ENCODE peak calls at places on chromosomes 3 and 15, in six cellular contexts. G is GM23338, M is keratinocyte, Y is GM23248, P is IMR-90, R is PC-3. L is an unnamed sample. For H4K20me1 and H3K36me3, the result is how much of the 10 kb centered on the place peaks cover.

GRCh38 chr15:94644433-94644832 is 413.1 kb downstream of the MCTP2 start:
- DNase-seq in G (no peak), M (no peak), Y (no peak), P (no peak), R (no peak), L (no peak)

GRCh38 chr15:42137461-42138261 is 18.8 kb downstream of the PLA2G4F start:
- DNase-seq in G (peak), M (no peak), Y (peak), P (peak), R (peak), L (peak)

GRCh38 chr3:23591374-23591773 is 214.4 kb upstream of the UBE2E1 start:
- DNase-seq in G (no peak), M (no peak), Y (no peak), P (no peak), R (no peak), L (no peak)

GRCh38 chr3:99967796-99968195 is 146.5 kb downstream of the FILIP1L start:
- DNase-seq in G (no peak), M (peak), Y (peak), P (peak), R (no peak), L (peak)

GRCh38 chr3:52015431-52016256 is 19.9 kb upstream of the RPL29 start:
- DNase-seq in G (no peak), M (no peak), Y (no peak), P (no peak), R (no peak), L (no peak)

GRCh38 chr3:177521305-177521704 is 324.0 kb upstream of the TBL1XR1 start:
- DNase-seq in G (peak), M (no peak), Y (no peak), P (no peak), R (peak), L (no peak)

GRCh38 chr15:90414408-90415028 is 26.5 kb downstream of the IQGAP1 start:
- DNase-seq in G (no peak), M (peak), Y (peak), P (peak), R (peak), L (peak)

GRCh38 chr15:57849332-57849731 is 142.8 kb downstream of the POLR2M start:
- DNase-seq in G (no peak), M (no peak), Y (peak), P (no peak), R (no peak), L (peak)

GRCh38 chr3:56456117-56456516 is 12.2 kb downstream of the ERC2 start:
- DNase-seq in G (no peak), M (no peak), Y (no peak), P (no peak), R (no peak), L (no peak)

GRCh38 chr15:74417230-74417629 is 16.5 kb downstream of the SEMA7A start:
- DNase-seq in G (no peak), M (no peak), Y (peak), P (peak), R (peak), L (peak)

GRCh38 chr3:127959873-127960272 is 44.8 kb downstream of the KBTBD12 start:
- DNase-seq in G (peak), M (no peak), Y (peak), P (peak), R (peak), L (peak)

GRCh38 chr3:64681827-64682226 is 6.0 kb downstream of the ADAMTS9 start:
- DNase-seq in G (peak), M (no peak), Y (no peak), P (no peak), R (no peak), L (no peak)

GRCh38 chr3:39962566-39962965 is 153.2 kb downstream of the MYRIP start:
- DNase-seq in G (no peak), M (no peak), Y (peak), P (no peak), R (no peak), L (peak)

GRCh38 chr3:101810023-101810415 is 31.0 kb downstream of the NXPE3 start:
- DNase-seq in G (no peak), M (no peak), Y (no peak), P (no peak), R (no peak), L (no peak)

GRCh38 chr3:67578416-67578815 is 76.0 kb downstream of the SUCLG2 start:
- DNase-seq in G (peak), M (no peak), Y (no peak), P (no peak), R (no peak), L (no peak)

GRCh38 chr15:22884344-22884743 is 45.9 kb downstream of the NIPA2 start:
- DNase-seq in G (peak), M (no peak), Y (no peak), P (no peak), R (no peak), L (no peak)

GRCh38 chr15:81809543-81809942 is 236.3 kb downstream of the MEX3B start:
- DNase-seq in G (peak), M (no peak), Y (peak), P (peak), R (peak), L (peak)

GRCh38 chr15:58331903-58332675 is 99.7 kb upstream of the LIPC start:
- DNase-seq in G (peak), M (peak), Y (peak), P (peak), R (peak), L (peak)

GRCh38 chr3:129052675-129053074 is 7.9 kb upstream of the GP9 start:
- DNase-seq in G (no peak), M (no peak), Y (no peak), P (no peak), R (no peak), L (no peak)

GRCh38 chr3:114194750-114195149 is 15.9 kb upstream of the DRD3 start:
- DNase-seq in G (no peak), M (no peak), Y (no peak), P (no peak), R (no peak), L (no peak)

GRCh38 chr15:85178366-85178765 is 196.7 kb downstream of the PDE8A start:
- DNase-seq in G (no peak), M (no peak), Y (no peak), P (no peak), R (no peak), L (no peak)

GRCh38 chr3:195198424-195199346 is 72.3 kb downstream of the XXYLT1 start:
- DNase-seq in G (no peak), M (no peak), Y (no peak), P (no peak), R (no peak), L (no peak)

GRCh38 chr15:90316139-90316538 is 35.9 kb upstream of the ZNF774 start:
- DNase-seq in G (no peak), M (no peak), Y (no peak), P (no peak), R (peak), L (no peak)

GRCh38 chr3:128066111-128066510 is 13.9 kb downstream of the SEC61A1 start:
- DNase-seq in G (no peak), M (no peak), Y (no peak), P (no peak), R (no peak), L (no peak)

GRCh38 chr3:79729096-79729495 is 38.7 kb downstream of the ROBO1 start:
- DNase-seq in G (no peak), M (no peak), Y (peak), P (no peak), R (peak), L (peak)

GRCh38 chr15:72116680-72117447 is 1.1 kb downstream of the MYO9A start:
- DNase-seq in G (peak), M (no peak), Y (peak), P (peak), R (peak), L (peak)

GRCh38 chr3:115330406-115330805 is 183.3 kb upstream of the ZBTB20 start:
- DNase-seq in G (no peak), M (no peak), Y (peak), P (peak), R (peak), L (peak)

GRCh38 chr3:18423401-18424212 is 1.5 kb downstream of the SATB1 start:
- DNase-seq in G (peak), M (no peak), Y (peak), P (peak), R (peak), L (peak)

GRCh38 chr3:184491011-184491576 is 70.5 kb upstream of the EPHB3 start:
- DNase-seq in G (peak), M (no peak), Y (peak), P (no peak), R (peak), L (no peak)

GRCh38 chr3:184368804-184369183 is 7.3 kb downstream of the POLR2H start:
- DNase-seq in G (no peak), M (no peak), Y (peak), P (peak), R (no peak), L (peak)

GRCh38 chr3:32423956-32424558 is 32.4 kb downstream of the CMTM7 start:
- DNase-seq in G (no peak), M (no peak), Y (no peak), P (no peak), R (no peak), L (no peak)

GRCh38 chr15:83248151-83248851 is 36.2 kb downstream of the BNC1 start:
- DNase-seq in G (peak), M (no peak), Y (peak), P (peak), R (peak), L (peak)

DNA sequence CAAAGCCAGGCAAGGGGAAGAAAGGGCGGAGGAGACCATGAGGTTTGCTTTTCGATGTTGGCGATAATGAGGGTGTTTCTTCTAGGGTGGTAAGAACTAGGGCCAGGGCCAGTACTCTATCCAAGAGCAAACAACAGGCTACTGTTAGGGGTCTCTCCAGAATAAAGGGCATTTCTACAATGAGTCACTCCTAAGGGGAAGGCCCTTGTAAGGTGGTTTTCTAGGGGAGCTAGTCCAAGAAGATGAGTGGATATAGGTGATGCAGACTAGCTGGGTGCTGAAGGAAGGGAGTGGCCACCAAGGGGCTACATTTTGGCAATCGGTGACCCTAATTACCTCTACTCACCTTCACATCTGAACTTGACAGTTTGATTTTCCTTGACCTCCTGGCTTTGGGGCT is 148.5 kb upstream of the HACD2 start:
- DNase-seq in G (no peak), M (no peak), Y (no peak), P (no peak), R (peak), L (peak)
- H3K4me2 ChIP-seq in G (no peak), M (peak), Y (no peak), P (no peak), R (peak), L (no peak)

GRCh38 chr3:169662215-169663070 is 1.1 kb downstream of the MECOM start:
- DNase-seq in G (peak), M (no peak), Y (peak), P (peak), R (peak), L (peak)

GRCh38 chr3:169661567-169662214 is 1.8 kb downstream of the MECOM start:
- DNase-seq in G (peak), M (no peak), Y (peak), P (peak), R (peak), L (peak)

GRCh38 chr3:169659096-169659521 is 4.4 kb downstream of the MECOM start:
- DNase-seq in G (peak), M (no peak), Y (no peak), P (no peak), R (no peak), L (no peak)

GRCh38 chr3:169659858-169660614 is 3.5 kb downstream of the MECOM start:
- DNase-seq in G (peak), M (no peak), Y (no peak), P (no peak), R (no peak), L (no peak)

GRCh38 chr3:169660709-169661566 is 2.6 kb downstream of the MECOM start:
- DNase-seq in G (peak), M (no peak), Y (peak), P (peak), R (no peak), L (peak)
- H4K20me1 ChIP-seq in G (under half), M (under half), Y (under half), P (under half), R (under half), L (under half)

DNA sequence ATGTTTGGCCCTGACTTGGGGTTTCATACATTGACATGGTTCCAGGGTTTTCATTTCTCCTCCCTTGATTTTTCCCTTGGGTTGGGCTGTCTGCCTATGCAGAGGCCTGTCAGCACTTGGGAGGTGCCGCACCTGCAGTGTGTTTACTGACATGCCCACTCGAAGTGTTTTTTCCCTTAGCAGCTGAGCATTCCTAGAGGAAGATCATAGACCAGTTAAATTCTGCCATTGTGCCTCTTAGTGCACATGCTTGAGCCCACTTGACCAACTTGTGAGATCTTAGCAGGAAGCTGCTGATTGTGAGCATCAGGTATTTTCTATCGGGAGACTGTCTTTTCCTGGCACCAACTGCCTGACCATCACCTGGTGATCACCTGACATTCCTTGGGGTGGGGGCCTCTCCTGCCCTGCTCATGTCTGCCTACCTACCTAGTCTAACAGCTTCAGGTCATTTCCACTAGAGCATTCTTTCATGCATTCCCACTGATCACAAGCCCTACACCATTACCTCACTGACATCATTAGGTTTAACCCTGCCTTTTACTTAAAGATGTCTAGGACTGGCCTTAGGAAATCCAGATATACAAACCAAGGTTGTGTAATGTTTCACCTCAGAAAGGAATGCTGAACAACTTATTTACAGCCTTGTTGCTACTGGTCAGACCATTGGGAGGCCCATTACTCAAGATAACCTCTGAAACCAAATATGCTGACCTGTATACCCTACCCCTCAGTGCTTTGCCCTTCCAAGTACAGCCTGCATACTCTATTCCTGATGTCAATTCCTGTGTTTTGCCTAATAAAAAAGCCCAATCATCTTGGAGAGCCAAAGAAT is 68.3 kb downstream of the CD47 start:
- DNase-seq in G (no peak), M (no peak), Y (no peak), P (no peak), R (no peak), L (no peak)
- H3K36me3 ChIP-seq in G (under half), M (under half), Y (under half), P (under half), R (under half), L (under half)

GRCh38 chr3:21754839-21755238 is 3.8 kb upstream of the ZNF385D start:
- DNase-seq in G (no peak), M (no peak), Y (no peak), P (no peak), R (no peak), L (no peak)
- H3K4me2 ChIP-seq in G (no peak), M (no peak), Y (no peak), P (no peak), R (no peak), L (no peak)

GRCh38 chr15:80710635-80711553 is 15.8 kb downstream of the ABHD17C start:
- DNase-seq in G (no peak), M (peak), Y (peak), P (peak), R (peak), L (peak)
- H4K20me1 ChIP-seq in G (under half), M (under half), Y (under half), P (half or more), R (under half), L (under half)

GRCh38 chr15:64263567-64263966 is 92.4 kb downstream of the CSNK1G1 start:
- DNase-seq in G (no peak), M (no peak), Y (no peak), P (no peak), R (no peak), L (no peak)
- H3K36me3 ChIP-seq in G (under half), M (under half), Y (under half), P (under half), R (under half), L (under half)

DNA sequence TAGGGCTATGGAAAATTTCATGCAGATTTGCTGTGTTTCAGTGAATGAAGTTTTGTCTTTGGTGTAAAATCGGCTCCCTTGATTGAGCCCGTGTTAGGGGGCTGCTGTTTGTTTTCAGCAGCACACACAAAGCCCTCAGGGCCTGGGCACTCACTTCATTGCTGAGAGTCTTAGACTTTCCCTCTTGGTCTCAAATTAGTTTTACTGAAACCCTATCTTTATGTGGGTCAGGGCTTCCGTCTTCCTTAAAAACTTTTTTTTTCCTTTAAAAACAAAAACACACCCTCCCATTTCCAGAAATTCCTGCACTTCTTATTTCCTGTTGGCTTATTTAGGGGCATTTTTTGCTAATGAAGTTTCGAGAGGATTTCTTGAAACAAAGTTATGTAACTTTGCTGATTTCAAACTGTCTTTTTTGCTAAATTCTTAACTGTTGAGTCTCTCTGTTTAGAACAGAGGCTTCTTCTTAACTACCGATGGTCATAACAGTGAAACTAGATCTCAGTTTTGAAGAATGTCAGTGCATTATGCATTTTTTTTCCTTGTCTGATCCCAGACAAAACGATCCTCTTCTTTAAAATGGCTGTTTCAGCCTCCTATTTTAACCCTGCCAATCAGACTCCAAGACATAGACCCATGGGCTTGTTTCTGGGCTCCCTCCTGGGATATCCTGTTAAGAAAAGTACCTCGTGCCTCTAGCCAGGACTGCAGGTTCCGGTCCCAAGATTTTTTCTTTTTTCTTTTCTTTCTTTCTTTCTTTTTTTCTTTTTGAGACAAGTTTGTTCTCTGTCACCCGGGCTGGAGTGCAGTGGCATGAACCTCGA is 23.3 kb downstream of the ANAPC13 start:
- DNase-seq in G (no peak), M (no peak), Y (peak), P (peak), R (no peak), L (peak)
- H3K4me2 ChIP-seq in G (no peak), M (no peak), Y (peak), P (peak), R (no peak), L (peak)

DNA sequence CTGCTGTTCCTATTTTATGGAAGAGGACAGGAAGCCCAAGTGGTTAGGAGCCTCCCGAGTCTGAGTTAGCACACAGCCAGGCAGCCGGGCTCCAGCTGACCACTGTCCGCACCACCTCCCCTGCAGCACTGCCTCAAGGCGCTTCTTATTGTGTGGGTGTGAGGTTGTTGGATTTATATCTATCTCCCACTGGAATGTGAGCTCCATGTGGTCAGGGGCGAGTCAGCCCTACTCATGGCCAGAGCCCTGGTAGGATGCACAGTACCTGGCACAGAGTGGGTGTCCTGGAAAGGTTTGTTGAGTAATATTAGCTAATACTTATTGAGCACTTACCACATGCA is 9.7 kb upstream of the FBLN2 start:
- DNase-seq in G (no peak), M (peak), Y (peak), P (peak), R (peak), L (peak)
- H4K20me1 ChIP-seq in G (under half), M (under half), Y (under half), P (under half), R (under half), L (under half)